ENCODE peak calls at places on chromosomes 2 and 18, in four cellular contexts. K is HL-60, V is spleen, O is GM12891. R is an unnamed sample.

GRCh38 chr2:179569834-179570233 is 291.6 kb downstream of the ZNF385B start:
- DNase-seq in V (no peak), K (no peak), O (no peak), R (no peak)

GRCh38 chr18:68960355-68960754 is 162.5 kb downstream of the CCDC102B start:
- DNase-seq in K (no peak), O (no peak), V (no peak), R (no peak)

GRCh38 chr2:45836740-45837139 is 185.3 kb downstream of the PRKCE start:
- DNase-seq in V (no peak), O (no peak), K (no peak), R (no peak)

GRCh38 chr2:102002229-102002628 is 10.5 kb downstream of the IL1R2 start:
- DNase-seq in V (no peak), K (no peak), O (no peak), R (no peak)

GRCh38 chr2:209960676-209961630 is 41.5 kb upstream of the RPE start:
- DNase-seq in K (peak), V (no peak), O (peak), R (no peak)

GRCh38 chr2:17104454-17104853 is 413.8 kb downstream of the RAD51AP2 start:
- DNase-seq in O (no peak), K (no peak), V (no peak), R (no peak)

GRCh38 chr2:101337877-101338276 is 29.4 kb upstream of the RNF149 start:
- DNase-seq in O (no peak), V (no peak), K (no peak), R (no peak)

GRCh38 chr2:127068351-127068741 is 38.6 kb downstream of the BIN1 start:
- DNase-seq in K (no peak), O (no peak), V (no peak), R (no peak)

GRCh38 chr2:85245891-85246290 is 81.9 kb downstream of the TGOLN2 start:
- DNase-seq in V (no peak), O (no peak), K (no peak), R (no peak)

GRCh38 chr18:3499498-3499897 is 49.5 kb downstream of the TGIF1 start:
- DNase-seq in O (no peak), K (no peak), V (no peak), R (no peak)

GRCh38 chr18:32879497-32879896 is 106.7 kb upstream of the KLHL14 start:
- DNase-seq in K (no peak), O (no peak), V (no peak), R (no peak)

GRCh38 chr2:8402222-8402621 is 279.6 kb upstream of the ID2 start:
- DNase-seq in O (no peak), K (no peak), V (no peak), R (no peak)

GRCh38 chr2:42128731-42129486 is 40.2 kb upstream of the EML4 start:
- DNase-seq in K (no peak), V (no peak), O (no peak), R (no peak)

GRCh38 chr2:112433932-112434730 is 686 bp upstream of the RGPD8 start:
- DNase-seq in K (no peak), V (peak), O (no peak), R (peak)

GRCh38 chr2:224284134-224284946 is 117.6 kb downstream of the FAM124B start:
- DNase-seq in K (peak), O (no peak), V (no peak), R (no peak)

GRCh38 chr2:202023904-202024266 is 9.8 kb upstream of the FZD7 start:
- DNase-seq in O (no peak), V (no peak), K (no peak), R (no peak)

GRCh38 chr2:102197389-102198137 is 10.7 kb downstream of the IL1RL2 start:
- DNase-seq in K (no peak), V (no peak), O (no peak), R (no peak)

GRCh38 chr2:72112421-72112820 is 35.2 kb downstream of the CYP26B1 start:
- DNase-seq in V (no peak), K (no peak), O (no peak), R (peak)

GRCh38 chr2:70771446-70771845 is 3.4 kb upstream of the ADD2 start:
- DNase-seq in V (no peak), K (no peak), O (no peak), R (no peak)

GRCh38 chr2:73163522-73164367 is 38.6 kb upstream of the NOTO start:
- DNase-seq in K (peak), V (peak), O (no peak), R (no peak)

DNA sequence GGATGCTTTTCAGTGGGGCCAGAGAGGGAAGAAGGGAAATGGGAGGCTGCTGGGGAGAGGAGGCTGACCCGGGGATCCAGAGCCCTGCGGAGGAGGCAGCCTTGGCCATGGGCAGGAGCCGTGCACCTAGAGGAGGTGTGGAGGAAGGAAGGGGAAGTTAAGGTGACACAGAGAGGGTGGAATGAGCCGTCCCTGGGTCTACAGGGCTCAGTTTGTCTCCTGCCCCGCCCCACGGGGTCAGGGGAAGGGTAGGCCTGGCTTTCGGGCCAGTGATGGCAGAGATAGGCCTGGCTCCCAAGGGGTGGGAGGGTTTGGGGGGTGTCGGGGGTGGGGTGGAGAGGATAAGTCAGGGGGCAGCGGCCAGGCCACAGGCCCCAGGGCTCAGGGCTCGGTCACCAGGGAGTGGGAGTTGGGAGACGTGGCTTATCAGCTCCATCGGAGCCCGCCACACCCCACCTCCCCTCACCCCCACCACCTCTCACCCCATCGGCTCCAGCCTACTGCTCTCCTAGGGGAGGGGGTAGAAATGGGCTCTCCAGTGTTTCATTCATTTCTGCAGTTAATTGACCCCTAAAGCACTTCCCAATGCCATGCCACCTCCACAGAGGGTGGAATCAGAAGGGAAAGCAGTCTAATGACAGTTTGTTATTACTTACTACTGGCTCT is 39.4 kb upstream of the NOTO start:
- DNase-seq in V (no peak), K (no peak), O (no peak), R (no peak)
- TF ChIP-seq POLR2AphosphoS5 in V (no peak), K (no peak), O (no peak), R (no peak)

DNA sequence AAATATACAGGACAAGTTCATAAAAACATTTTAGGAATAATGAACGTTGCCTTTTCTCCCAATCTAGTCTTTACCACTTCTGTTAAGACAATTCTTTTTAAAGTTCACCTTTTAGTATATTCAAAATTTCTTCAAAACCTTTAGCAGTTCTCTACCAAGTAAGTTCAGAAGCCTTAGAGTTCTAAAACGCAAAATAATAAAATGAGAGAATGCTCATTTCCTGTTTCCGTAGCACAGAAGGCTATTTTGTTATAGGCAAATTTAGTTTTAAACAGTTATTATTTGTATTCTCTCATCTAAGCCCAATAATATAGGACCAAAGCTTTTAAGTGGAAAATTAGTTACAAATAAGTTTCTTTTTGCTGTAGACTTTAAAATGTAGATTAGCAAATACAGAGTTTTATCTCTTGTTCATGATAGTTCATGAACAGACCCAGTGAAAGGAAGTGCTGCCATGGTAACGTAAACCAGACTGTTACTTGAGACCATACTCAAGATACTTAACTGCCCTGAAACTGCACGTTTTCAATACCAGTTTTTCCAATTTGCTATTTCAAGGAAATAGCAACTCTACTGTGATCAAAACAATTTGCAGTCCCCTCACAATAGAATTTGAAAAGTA is 173.1 kb upstream of the STON1 start:
- DNase-seq in O (no peak), K (peak), V (no peak), R (no peak)
- TF ChIP-seq POLR2AphosphoS5 in O (no peak), K (no peak), V (no peak), R (no peak)

GRCh38 chr2:65277791-65278449 is 50.3 kb downstream of the ACTR2 start:
- DNase-seq in V (no peak), O (no peak), K (no peak), R (no peak)

GRCh38 chr2:65277118-65277517 is 49.5 kb downstream of the ACTR2 start:
- DNase-seq in V (no peak), K (no peak), O (no peak), R (no peak)

GRCh38 chr2:65276604-65277003 is 49.0 kb downstream of the ACTR2 start:
- DNase-seq in V (no peak), K (no peak), O (no peak), R (no peak)

GRCh38 chr2:65279756-65280155 is 52.1 kb downstream of the ACTR2 start:
- DNase-seq in K (no peak), O (no peak), V (no peak), R (no peak)

DNA sequence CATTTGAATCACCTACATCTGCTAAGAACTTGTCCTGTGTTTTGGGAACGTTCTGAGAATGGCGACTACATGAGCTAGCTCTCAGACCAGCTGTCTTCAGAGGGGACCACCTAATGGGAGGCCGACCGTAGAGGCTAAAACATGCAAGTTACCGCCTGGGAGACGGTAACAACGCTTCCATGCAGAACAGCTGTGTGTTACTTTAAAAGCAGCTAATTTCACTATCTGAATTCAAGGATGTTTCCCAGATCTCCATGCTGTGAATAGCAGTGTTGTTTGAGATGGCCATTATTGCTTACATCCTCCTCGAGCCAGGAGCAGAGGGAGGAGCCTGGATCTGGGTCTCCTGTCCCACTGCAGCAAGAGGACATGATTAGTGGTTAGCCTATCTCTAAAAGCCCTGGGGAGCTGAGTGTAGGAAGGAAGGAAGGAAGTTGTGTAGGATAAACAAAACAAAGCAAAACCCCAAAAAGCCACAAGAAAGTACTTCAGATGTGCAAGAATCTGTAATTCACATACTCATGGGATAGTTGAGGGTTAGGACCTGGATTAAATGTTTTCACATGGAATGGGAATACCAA is 50.9 kb downstream of the ACTR2 start:
- DNase-seq in O (no peak), V (no peak), K (peak), R (no peak)
- TF ChIP-seq POLR2AphosphoS5 in O (no peak), V (no peak), K (no peak), R (no peak)

DNA sequence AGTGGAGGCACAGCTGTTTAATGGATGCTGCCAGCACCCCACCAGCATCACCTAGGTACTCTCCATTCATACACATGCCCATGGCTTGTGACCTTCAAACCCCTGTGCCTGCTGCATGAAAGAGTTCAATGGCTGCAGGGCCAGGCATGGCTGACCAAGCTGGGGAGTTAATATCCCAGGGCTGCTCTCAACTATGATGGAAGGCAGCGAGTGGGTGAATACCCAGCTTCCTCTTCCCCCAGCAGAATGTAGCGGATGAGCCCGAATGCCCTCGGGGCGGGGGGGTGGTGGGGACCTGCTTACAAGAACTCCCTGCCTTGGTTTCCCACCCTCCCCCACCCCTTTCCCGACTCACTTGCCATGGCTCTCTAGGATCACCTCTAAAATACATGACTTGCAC is 91.9 kb upstream of the COPS8 start:
- DNase-seq in V (no peak), O (no peak), K (no peak), R (no peak)
- TF ChIP-seq POLR2AphosphoS5 in V (no peak), O (no peak), K (no peak), R (no peak)

GRCh38 chr2:169824373-169825333 is at the start of gene METTL5:
- DNase-seq in K (peak), O (peak), V (peak), R (no peak)

GRCh38 chr2:169823996-169824372 is 721 bp downstream of the METTL5 start:
- DNase-seq in K (no peak), V (no peak), O (no peak), R (no peak)

GRCh38 chr2:169827272-169828140 is at the start of gene UBR3:
- DNase-seq in V (peak), K (peak), O (peak), R (no peak)

GRCh38 chr2:169822785-169823392 is 1.8 kb downstream of the METTL5 start:
- DNase-seq in K (no peak), O (no peak), V (no peak), R (no peak)

DNA sequence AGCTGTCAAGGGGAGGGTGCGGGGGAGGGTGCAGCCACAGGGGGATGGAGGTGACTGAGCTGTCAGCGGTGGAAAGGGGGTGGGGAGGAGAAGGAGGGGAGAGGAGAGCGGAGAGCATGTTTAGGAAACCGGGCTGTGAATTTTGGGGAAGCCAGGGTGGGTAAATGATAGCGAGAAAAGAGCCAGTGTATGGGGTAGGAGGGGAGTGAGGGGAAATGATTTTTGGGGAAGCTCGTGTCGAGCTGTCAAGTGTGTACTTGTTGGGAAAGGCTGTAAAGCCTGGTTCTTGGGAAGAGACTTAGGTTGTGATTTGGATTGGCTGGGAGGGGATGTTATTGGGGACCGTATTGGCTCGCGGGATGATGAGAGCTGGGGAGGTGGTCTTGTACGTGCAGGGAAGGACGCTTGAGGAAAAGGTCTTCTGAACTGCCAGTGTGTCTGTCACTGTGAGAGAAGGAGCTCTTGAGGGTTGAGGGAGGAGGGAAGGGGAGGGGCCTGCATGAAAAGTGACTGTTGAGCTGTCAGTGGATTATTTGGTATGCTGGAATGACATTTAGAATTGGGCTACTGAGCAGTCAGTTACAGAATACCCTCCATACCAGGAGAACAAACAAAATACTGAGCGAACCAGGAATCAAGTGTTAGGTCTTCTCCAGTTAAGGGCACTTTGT is 1.0 kb downstream of the UBR3 start:
- DNase-seq in O (peak), V (no peak), K (peak), R (peak)
- TF ChIP-seq POLR2AphosphoS5 in O (no peak), V (no peak), K (no peak), R (no peak)

GRCh38 chr2:64283641-64284371 is 139.6 kb upstream of the PELI1 start:
- DNase-seq in V (no peak), K (no peak), O (no peak), R (no peak)
- TF ChIP-seq POLR2AphosphoS5 in V (no peak), K (no peak), O (no peak), R (no peak)

GRCh38 chr2:239222346-239223028 is 178.3 kb downstream of the HDAC4 start:
- DNase-seq in K (peak), O (no peak), V (no peak), R (no peak)

GRCh38 chr2:239224249-239224605 is 176.6 kb downstream of the HDAC4 start:
- DNase-seq in O (no peak), K (peak), V (no peak), R (no peak)

GRCh38 chr2:239223029-239223329 is 177.8 kb downstream of the HDAC4 start:
- DNase-seq in O (no peak), V (no peak), K (peak), R (no peak)

GRCh38 chr2:239225456-239225855 is 175.4 kb downstream of the HDAC4 start:
- DNase-seq in O (no peak), V (peak), K (peak), R (no peak)

GRCh38 chr2:239223330-239224248 is 177.2 kb downstream of the HDAC4 start:
- DNase-seq in O (no peak), V (no peak), K (peak), R (no peak)
- TF ChIP-seq POLR2AphosphoS5 in O (no peak), V (no peak), K (peak), R (no peak)

R was measured in vagina.